ENCODE peak calls at places on chromosomes 3 and 15, in seven cellular contexts. B, T, W, Q, P, H and U are unnamed samples. For H3K36me3, the result is how much of the 10 kb centered on the place peaks cover.

GRCh38 chr15:41494922-41495735 is 1.5 kb downstream of the ITPKA start:
- DNase-seq in B (no peak), T (no peak), W (no peak), Q (no peak), P (no peak), H (no peak), U (peak)

GRCh38 chr3:67529915-67530314 is 124.5 kb downstream of the SUCLG2 start:
- DNase-seq in B (no peak), T (no peak), W (no peak), Q (no peak), P (no peak), H (no peak), U (peak)

GRCh38 chr3:10511809-10512494 is 6.6 kb upstream of the ATP2B2 start:
- DNase-seq in B (no peak), T (no peak), W (no peak), Q (peak), P (no peak), H (no peak), U (no peak)

GRCh38 chr3:147415337-147415736 is 6.2 kb downstream of the ZIC1 start:
- DNase-seq in B (no peak), T (no peak), W (no peak), Q (no peak), P (no peak), H (no peak), U (no peak)

GRCh38 chr15:95044780-95045417 is 813.5 kb downstream of the MCTP2 start:
- DNase-seq in B (no peak), T (no peak), W (no peak), Q (no peak), P (no peak), H (no peak), U (no peak)

GRCh38 chr3:43531835-43532234 is 90.0 kb downstream of the ANO10 start:
- DNase-seq in B (no peak), T (peak), W (no peak), Q (peak), P (peak), H (no peak), U (no peak)

GRCh38 chr3:52004158-52004787 is 8.6 kb upstream of the RPL29 start:
- DNase-seq in B (peak), T (no peak), W (peak), Q (no peak), P (no peak), H (peak), U (no peak)

GRCh38 chr3:23461069-23461468 is 257.9 kb downstream of the UBE2E2 start:
- DNase-seq in B (no peak), T (no peak), W (no peak), Q (no peak), P (no peak), H (no peak), U (no peak)

GRCh38 chr15:89500397-89501270 is 4.3 kb upstream of the RHCG start:
- DNase-seq in B (no peak), T (no peak), W (no peak), Q (peak), P (no peak), H (no peak), U (no peak)

GRCh38 chr3:112676659-112677234 is 35.8 kb upstream of the CCDC80 start:
- DNase-seq in B (peak), T (peak), W (peak), Q (peak), P (peak), H (peak), U (peak)

GRCh38 chr15:49223536-49224274 is 53.7 kb downstream of the GALK2 start:
- DNase-seq in B (no peak), T (no peak), W (no peak), Q (no peak), P (no peak), H (no peak), U (no peak)

GRCh38 chr15:88465633-88466219 is 1.5 kb downstream of the MRPL46 start:
- DNase-seq in B (no peak), T (peak), W (peak), Q (peak), P (no peak), H (no peak), U (no peak)

GRCh38 chr3:179560791-179561190 is 1.9 kb upstream of the ACTL6A start:
- DNase-seq in B (no peak), T (no peak), W (no peak), Q (no peak), P (no peak), H (no peak), U (no peak)

GRCh38 chr15:40282870-40283614 is at the start of gene ANKRD63:
- DNase-seq in B (no peak), T (no peak), W (peak), Q (peak), P (no peak), H (no peak), U (no peak)

GRCh38 chr3:19769694-19770093 is 164.3 kb downstream of the EFHB start:
- DNase-seq in B (no peak), T (no peak), W (no peak), Q (no peak), P (no peak), H (no peak), U (no peak)

GRCh38 chr3:79846148-79846933 is 78.5 kb upstream of the ROBO1 start:
- DNase-seq in B (no peak), T (no peak), W (no peak), Q (no peak), P (no peak), H (no peak), U (no peak)

GRCh38 chr3:40333852-40334251 is 24.3 kb downstream of the EIF1B start:
- DNase-seq in B (no peak), T (no peak), W (no peak), Q (no peak), P (no peak), H (no peak), U (no peak)

GRCh38 chr3:41002104-41002503 is 197.2 kb upstream of the CTNNB1 start:
- DNase-seq in B (no peak), T (no peak), W (no peak), Q (no peak), P (no peak), H (no peak), U (no peak)

GRCh38 chr15:73924258-73924921 is 1.9 kb upstream of the LOXL1 start:
- DNase-seq in B (peak), T (no peak), W (peak), Q (peak), P (no peak), H (peak), U (no peak)

GRCh38 chr15:77634266-77634962 is 1.7 kb upstream of the LINGO1 start:
- DNase-seq in B (peak), T (no peak), W (peak), Q (peak), P (peak), H (peak), U (peak)
- H3K4me3 ChIP-seq in B (no peak), T (no peak), W (no peak), Q (no peak), P (no peak), H (no peak), U (no peak)

DNA sequence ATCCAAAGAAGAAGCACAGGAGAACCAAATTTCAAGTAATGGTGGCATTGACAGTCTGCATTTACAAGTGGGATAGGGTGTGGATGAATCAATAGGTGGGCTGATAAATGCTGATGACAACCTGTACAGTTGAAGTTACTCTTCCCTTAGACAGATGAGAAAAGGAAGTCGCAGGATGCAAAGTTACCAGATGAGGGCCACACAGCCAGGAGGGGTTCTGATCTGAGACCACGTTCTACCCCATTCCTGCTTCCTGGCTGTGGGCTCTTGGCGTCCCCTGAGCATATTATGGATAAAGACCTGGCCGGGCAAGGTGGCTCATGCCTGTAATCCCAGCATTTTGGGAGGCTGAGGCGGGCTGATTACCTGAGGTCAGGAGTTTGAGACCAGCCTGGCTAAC is 104.6 kb downstream of the EOMES start:
- DNase-seq in B (no peak), T (no peak), W (no peak), Q (no peak), P (no peak), H (no peak), U (no peak)
- TF ChIP-seq CTCF in B (no peak), T (no peak), W (no peak), Q (no peak), P (no peak), H (no peak), U (no peak)

GRCh38 chr3:14172480-14172879 is 5.9 kb downstream of the XPC start:
- DNase-seq in B (no peak), T (no peak), W (no peak), Q (no peak), P (no peak), H (no peak), U (no peak)

GRCh38 chr3:14169871-14170270 is 8.5 kb downstream of the XPC start:
- DNase-seq in B (no peak), T (no peak), W (no peak), Q (no peak), P (no peak), H (no peak), U (no peak)

GRCh38 chr3:14174483-14174882 is 3.9 kb downstream of the XPC start:
- DNase-seq in B (no peak), T (no peak), W (no peak), Q (no peak), P (no peak), H (no peak), U (no peak)

GRCh38 chr3:14166877-14167605 is 11.4 kb downstream of the XPC start:
- DNase-seq in B (no peak), T (no peak), W (no peak), Q (no peak), P (no peak), H (no peak), U (no peak)

GRCh38 chr3:14170569-14171159 is 7.7 kb downstream of the XPC start:
- DNase-seq in B (no peak), T (peak), W (no peak), Q (peak), P (no peak), H (no peak), U (no peak)
- H3K36me3 ChIP-seq in B (under half), T (under half), W (half or more), Q (half or more), P (under half), H (under half), U (under half)

GRCh38 chr3:54909236-54909635 is 18.6 kb downstream of the LRTM1 start:
- DNase-seq in B (no peak), T (no peak), W (no peak), Q (no peak), P (no peak), H (no peak), U (no peak)
- H3K4me3 ChIP-seq in B (no peak), T (no peak), W (no peak), Q (no peak), P (no peak), H (no peak), U (no peak)

GRCh38 chr3:100969557-100969916 is 23.7 kb downstream of the ABI3BP start:
- DNase-seq in B (no peak), T (no peak), W (no peak), Q (no peak), P (no peak), H (no peak), U (no peak)
- TF ChIP-seq CTCF in B (no peak), T (no peak), W (no peak), Q (no peak), P (no peak), H (no peak), U (no peak)

GRCh38 chr3:136334209-136334608 is 84.1 kb downstream of the PCCB start:
- DNase-seq in B (no peak), T (no peak), W (no peak), Q (no peak), P (no peak), H (no peak), U (no peak)
- H3K36me3 ChIP-seq in B (under half), T (under half), W (half or more), Q (under half), P (under half), H (under half), U (under half)

DNA sequence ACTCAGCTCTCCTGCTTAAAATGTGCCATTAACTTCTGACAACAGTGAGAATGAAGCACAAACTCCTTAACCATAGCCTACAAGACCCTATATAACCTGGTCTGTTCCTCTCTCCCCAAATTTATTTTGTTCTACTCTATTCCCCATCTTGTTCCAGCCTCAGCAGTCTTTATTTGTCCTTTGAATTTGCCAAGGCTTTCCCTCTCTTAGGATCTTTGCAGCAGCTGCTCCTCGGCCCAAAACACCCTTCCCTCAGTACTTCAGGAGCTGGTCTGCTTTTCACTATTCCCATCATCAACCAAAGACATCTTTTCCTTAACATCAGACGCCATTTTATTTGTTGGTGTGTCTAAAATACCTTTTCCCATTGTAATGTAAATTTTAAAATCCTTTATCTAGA is 10.2 kb downstream of the PRICKLE2 start:
- DNase-seq in B (no peak), T (no peak), W (no peak), Q (no peak), P (no peak), H (no peak), U (no peak)
- H3K4me3 ChIP-seq in B (no peak), T (no peak), W (peak), Q (no peak), P (no peak), H (peak), U (no peak)

GRCh38 chr15:35123743-35124142 is 38.6 kb upstream of the NANOGP8 start:
- DNase-seq in B (no peak), T (no peak), W (no peak), Q (no peak), P (no peak), H (no peak), U (no peak)

GRCh38 chr15:35117508-35118280 is 32.6 kb upstream of the NANOGP8 start:
- DNase-seq in B (no peak), T (no peak), W (no peak), Q (peak), P (no peak), H (no peak), U (no peak)

GRCh38 chr15:35118987-35119386 is 33.9 kb upstream of the NANOGP8 start:
- DNase-seq in B (no peak), T (no peak), W (no peak), Q (no peak), P (no peak), H (no peak), U (no peak)

GRCh38 chr15:35120173-35120572 is 35.1 kb upstream of the NANOGP8 start:
- DNase-seq in B (no peak), T (no peak), W (no peak), Q (no peak), P (no peak), H (no peak), U (no peak)

DNA sequence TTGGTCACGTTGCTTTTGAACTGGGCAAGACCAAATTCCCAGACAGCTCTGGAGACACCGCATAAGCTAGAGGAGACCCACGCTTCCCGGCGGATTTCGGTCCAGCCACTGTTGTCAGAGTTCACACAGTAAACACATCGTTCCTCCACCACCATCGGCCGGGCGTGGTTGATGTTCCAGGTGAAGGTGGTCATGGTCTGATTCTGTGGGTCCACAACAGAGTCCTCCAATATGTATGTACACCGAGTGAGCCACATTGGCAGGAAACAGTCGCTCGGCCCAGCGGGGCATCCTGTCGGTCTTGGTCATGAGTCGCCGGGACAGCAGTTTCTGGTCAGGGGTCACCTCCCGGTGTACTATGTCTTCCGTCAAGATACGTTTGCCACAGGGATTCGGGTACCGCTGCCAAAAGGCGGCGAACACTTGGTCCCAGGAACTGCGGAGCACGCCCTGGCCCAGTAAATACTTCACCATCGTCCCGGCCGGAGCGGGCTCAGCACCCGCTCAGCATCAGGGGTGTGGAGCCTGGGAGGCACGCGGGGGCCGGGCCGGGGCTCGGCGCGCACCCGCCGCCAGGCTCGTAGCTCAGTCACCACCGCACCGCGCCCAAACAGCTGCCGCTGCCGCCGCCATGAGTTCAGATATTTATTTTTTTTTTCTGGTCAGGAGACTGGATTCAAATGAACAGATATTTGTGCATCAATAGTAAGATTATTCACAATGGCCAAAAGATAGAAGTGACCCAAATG is 36.7 kb upstream of the NANOGP8 start:
- DNase-seq in B (no peak), T (no peak), W (no peak), Q (no peak), P (no peak), H (no peak), U (no peak)
- TF ChIP-seq CTCF in B (no peak), T (no peak), W (no peak), Q (no peak), P (no peak), H (no peak), U (no peak)

DNA sequence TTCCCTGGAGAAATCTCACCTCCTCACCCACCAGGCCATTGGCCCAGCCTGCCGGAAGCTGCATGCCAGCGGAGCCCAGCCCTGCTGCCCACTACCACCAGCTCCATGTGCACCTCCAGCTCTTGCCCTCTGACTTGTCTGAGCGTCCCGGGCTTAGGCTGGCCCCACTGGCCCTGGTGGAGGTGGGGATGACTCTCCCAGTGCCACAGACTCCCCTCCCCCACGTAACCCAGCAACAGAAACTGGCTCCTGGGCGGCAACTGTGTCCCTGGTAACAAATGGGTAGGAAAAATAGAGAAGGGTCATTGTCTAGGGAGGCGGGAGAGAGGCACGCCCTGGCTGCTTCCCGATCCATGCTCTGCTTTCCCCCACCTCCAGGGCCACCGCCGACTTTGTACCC is 11.0 kb upstream of the SEMA3B start:
- DNase-seq in B (no peak), T (no peak), W (no peak), Q (no peak), P (no peak), H (no peak), U (no peak)
- H3K36me3 ChIP-seq in B (under half), T (under half), W (under half), Q (under half), P (under half), H (under half), U (under half)

GRCh38 chr3:126028096-126028495 is 55.8 kb downstream of the SLC41A3 start:
- DNase-seq in B (no peak), T (no peak), W (no peak), Q (no peak), P (no peak), H (no peak), U (no peak)

GRCh38 chr3:126026761-126027160 is 57.2 kb downstream of the SLC41A3 start:
- DNase-seq in B (no peak), T (no peak), W (no peak), Q (no peak), P (no peak), H (no peak), U (no peak)

GRCh38 chr3:126031981-126032471 is 51.9 kb downstream of the SLC41A3 start:
- DNase-seq in B (no peak), T (no peak), W (no peak), Q (no peak), P (no peak), H (no peak), U (no peak)

GRCh38 chr3:126030455-126030854 is 53.5 kb downstream of the SLC41A3 start:
- DNase-seq in B (no peak), T (no peak), W (no peak), Q (no peak), P (no peak), H (no peak), U (no peak)

GRCh38 chr3:126029241-126029640 is 54.7 kb downstream of the SLC41A3 start:
- DNase-seq in B (no peak), T (no peak), W (no peak), Q (no peak), P (no peak), H (no peak), U (no peak)
- H3K4me3 ChIP-seq in B (no peak), T (no peak), W (no peak), Q (no peak), P (no peak), H (no peak), U (no peak)